ENCODE peak calls at places on chromosomes 2 and 18, in nine cellular contexts. T is HEK293T, P is NCI-H345, M is SW 1271, L is T-helper 9 cell, C is BJ, A is amniotic stem cell, X is foreskin fibroblast, Y is activated T-cell treated with anti-CD3 and anti-CD28 coated beads for 1 hour. O is an unnamed sample.

GRCh38 chr2:207632575-207633492 is 7.6 kb upstream of the METTL21A start:
- DNase-seq in T (no peak), M (no peak), X (peak), C (no peak), L (no peak), Y (no peak), A (no peak), P (no peak), O (no peak)

GRCh38 chr2:209868595-209868994 is 97.0 kb downstream of the UNC80 start:
- DNase-seq in T (no peak), A (no peak), X (no peak), C (no peak), M (no peak), P (no peak), L (no peak), Y (no peak), O (no peak)

GRCh38 chr2:235264121-235264493 is 229.7 kb upstream of the AGAP1 start:
- DNase-seq in C (no peak), M (no peak), X (no peak), P (no peak), A (no peak), T (no peak), Y (no peak), L (no peak), O (no peak)

GRCh38 chr18:22088029-22088428 is 81.4 kb upstream of the GATA6 start:
- DNase-seq in M (no peak), C (no peak), X (no peak), A (no peak), L (no peak), T (no peak), Y (no peak), P (no peak), O (no peak)

GRCh38 chr2:59680863-59681262 is 872.6 kb downstream of the BCL11A start:
- DNase-seq in A (no peak), Y (no peak), T (no peak), P (no peak), C (no peak), X (no peak), L (no peak), M (no peak), O (no peak)

GRCh38 chr2:28450901-28451565 is 44.8 kb upstream of the PLB1 start:
- DNase-seq in C (no peak), L (no peak), P (no peak), M (no peak), T (no peak), A (no peak), X (no peak), Y (no peak), O (no peak)

GRCh38 chr2:137975280-137976271 is 11.3 kb downstream of the HNMT start:
- DNase-seq in T (no peak), L (no peak), P (peak), M (no peak), A (no peak), Y (no peak), C (no peak), X (no peak), O (peak)

GRCh38 chr18:12820526-12820925 is 63.5 kb downstream of the PTPN2 start:
- DNase-seq in P (no peak), T (no peak), A (no peak), M (no peak), Y (no peak), C (no peak), X (no peak), L (no peak), O (no peak)

GRCh38 chr2:214465386-214466146 is 54.7 kb downstream of the VWC2L start:
- DNase-seq in Y (no peak), M (no peak), T (no peak), C (no peak), L (no peak), A (peak), P (no peak), X (peak), O (no peak)

O was measured in NCI-H1417.